ENCODE peak calls at places on chromosome 6, in four cellular contexts. K is choroid plexus epithelial cell; O is left cardiac atrium; W is activated CD4-positive, alpha-beta T cell treated with anti-CD3 and anti-CD28 coated beads for 48 hours. D is an unnamed sample.

GRCh38 chr6:164581563-164581962 is 727.8 kb downstream of the C6orf118 start:
- DNase-seq in K (no peak), O (no peak), W (no peak), D (no peak)

GRCh38 chr6:156685823-156686428 is 91.3 kb upstream of the ARID1B start:
- DNase-seq in K (no peak), O (no peak), W (no peak), D (no peak)

GRCh38 chr6:83490177-83490576 is 22.2 kb upstream of the PRSS35 start:
- DNase-seq in K (no peak), O (no peak), W (no peak), D (no peak)

GRCh38 chr6:162854228-162854627 is 126.5 kb downstream of the PACRG start:
- DNase-seq in K (no peak), O (no peak), W (no peak), D (no peak)

GRCh38 chr6:90088009-90088408 is 193.7 kb downstream of the GJA10 start:
- DNase-seq in K (peak; percentile 82), O (no peak), W (no peak), D (no peak)

GRCh38 chr6:152368761-152369624 is 268.2 kb downstream of the SYNE1 start:
- DNase-seq in K (peak; percentile 56), O (peak; percentile 41), W (no peak), D (no peak)

GRCh38 chr6:167972193-167972592 is 25.3 kb upstream of the KIF25 start:
- DNase-seq in K (no peak), O (no peak), W (no peak), D (no peak)

GRCh38 chr6:393391-394221 is 2.1 kb downstream of the IRF4 start:
- DNase-seq in K (no peak), O (no peak), W (no peak), D (peak; percentile 51)

GRCh38 chr6:44655368-44656342 is 268.1 kb downstream of the CDC5L start:
- DNase-seq in K (peak; percentile 75), O (peak; percentile 77), W (peak; percentile 85), D (peak; percentile 69)

GRCh38 chr6:16523550-16524379 is 237.5 kb downstream of the ATXN1 start:
- DNase-seq in K (peak; percentile 95), O (peak; percentile 48), W (no peak), D (no peak)

GRCh38 chr6:157045831-157046454 is 268.8 kb downstream of the ARID1B start:
- DNase-seq in K (peak; percentile 78), O (no peak), W (no peak), D (no peak)

GRCh38 chr6:25684565-25684964 is 32.5 kb downstream of the SCGN start:
- DNase-seq in K (no peak), O (no peak), W (no peak), D (no peak)

GRCh38 chr6:97068211-97068610 is 143.7 kb downstream of the KLHL32 start:
- DNase-seq in K (peak; percentile 76), O (no peak), W (peak; percentile 41), D (no peak)

GRCh38 chr6:138099832-138100231 is 7.4 kb downstream of the PERP start:
- DNase-seq in K (peak; percentile 87), O (no peak), W (no peak), D (no peak)

GRCh38 chr6:38194282-38194572 is 374.7 kb downstream of the ZFAND3 start:
- DNase-seq in K (no peak), O (no peak), W (no peak), D (no peak)

GRCh38 chr6:106244931-106245330 is 80.6 kb downstream of the ATG5 start:
- DNase-seq in K (no peak), O (no peak), W (no peak), D (no peak)

GRCh38 chr6:71287038-71287437 is 1.6 kb upstream of the OGFRL1 start:
- DNase-seq in K (no peak), O (no peak), W (no peak), D (no peak)

GRCh38 chr6:153503810-153504209 is 372.7 kb upstream of the RGS17 start:
- DNase-seq in K (peak; percentile 6), O (no peak), W (no peak), D (no peak)

GRCh38 chr6:142316791-142317368 is 15.1 kb downstream of the ADGRG6 start:
- DNase-seq in K (no peak), O (no peak), W (no peak), D (no peak)

GRCh38 chr6:38510205-38510604 is 129.5 kb downstream of the BTBD9 start:
- DNase-seq in K (peak; percentile 66), O (no peak), W (no peak), D (no peak)

GRCh38 chr6:14002176-14002947 is 77.6 kb downstream of the RNF182 start:
- DNase-seq in K (no peak), O (no peak), W (no peak), D (no peak)

GRCh38 chr6:1613631-1614447 is 4.1 kb downstream of the FOXC1 start:
- DNase-seq in K (no peak), O (no peak), W (no peak), D (no peak)

GRCh38 chr6:599946-600448 is 56.9 kb downstream of the HUS1B start:
- DNase-seq in K (no peak), O (no peak), W (no peak), D (no peak)

GRCh38 chr6:89978749-89979145 is 84.5 kb downstream of the GJA10 start:
- DNase-seq in K (no peak), O (no peak), W (no peak), D (no peak)

D was measured in stimulated activated naive CD4-positive, alpha-beta T cell treated with Interleukin-2 at 50 U/mL for 16 hours.